ENCODE peak calls at places on chromosomes 3 and 15, in five cellular contexts. Z is Karpas-422, I is HepG2, S is fibroblast of lung, L is astrocyte. U is an unnamed sample.

GRCh38 chr3:113218679-113219040 is 7.3 kb downstream of the BOC start:
- DNase-seq in Z (no peak), I (no peak), S (no peak), L (no peak), U (no peak)

GRCh38 chr3:3586843-3587626 is 212.2 kb upstream of the LRRN1 start:
- DNase-seq in I (no peak), S (peak), L (peak), Z (no peak), U (no peak)

GRCh38 chr15:64337761-64338160 is 18.2 kb downstream of the CSNK1G1 start:
- DNase-seq in I (no peak), L (no peak), Z (no peak), S (no peak), U (no peak)

GRCh38 chr3:99686955-99687612 is 48.7 kb downstream of the COL8A1 start:
- DNase-seq in I (peak), S (peak), Z (peak), L (no peak), U (peak)

GRCh38 chr3:57151021-57151449 is 14.1 kb downstream of the IL17RD start:
- DNase-seq in Z (no peak), S (peak), L (peak), I (no peak), U (no peak)

GRCh38 chr3:190032924-190033323 is 87.8 kb downstream of the P3H2 start:
- DNase-seq in S (no peak), Z (no peak), I (no peak), L (no peak), U (peak)

GRCh38 chr15:96977886-96978285 is 647.4 kb downstream of the NR2F2 start:
- DNase-seq in L (no peak), Z (no peak), S (no peak), I (no peak), U (no peak)

GRCh38 chr3:100864471-100865268 is 128.6 kb downstream of the ABI3BP start:
- DNase-seq in L (no peak), Z (no peak), I (no peak), S (peak), U (no peak)

GRCh38 chr3:18103591-18103990 is 321.5 kb downstream of the SATB1 start:
- DNase-seq in S (no peak), I (no peak), Z (no peak), L (no peak), U (no peak)

GRCh38 chr15:45795487-45796069 is 160.7 kb downstream of the SQOR start:
- DNase-seq in S (no peak), Z (peak), L (no peak), I (peak), U (peak)

GRCh38 chr3:146337991-146338390 is 87.1 kb upstream of the PLSCR4 start:
- DNase-seq in Z (no peak), I (no peak), S (no peak), L (no peak), U (no peak)

GRCh38 chr3:45218578-45219390 is 7.3 kb downstream of the TMEM158 start:
- DNase-seq in S (peak), Z (no peak), L (peak), I (no peak), U (no peak)

GRCh38 chr3:82938821-82939328 is 1177.4 kb upstream of the GBE1 start:
- DNase-seq in Z (no peak), S (no peak), L (no peak), I (no peak), U (no peak)

GRCh38 chr15:90603893-90604292 is 74.2 kb downstream of the CRTC3 start:
- DNase-seq in I (no peak), L (no peak), Z (peak), S (no peak), U (peak)

GRCh38 chr3:128185630-128186447 is 32.6 kb downstream of the EEFSEC start:
- DNase-seq in I (no peak), Z (no peak), S (no peak), L (no peak), U (no peak)

GRCh38 chr3:57983734-57984518 is 24.3 kb upstream of the FLNB start:
- DNase-seq in I (peak), S (peak), Z (peak), L (peak), U (no peak)

GRCh38 chr15:77831989-77832388 is 199.3 kb upstream of the LINGO1 start:
- DNase-seq in L (peak), Z (no peak), I (no peak), S (peak), U (no peak)

GRCh38 chr15:100588638-100589242 is 13.2 kb downstream of the LINS1 start:
- DNase-seq in I (no peak), Z (peak), L (no peak), S (peak), U (peak)

GRCh38 chr3:153052096-153052460 is 109.9 kb upstream of the RAP2B start:
- DNase-seq in L (peak), I (peak), S (peak), Z (no peak), U (no peak)

GRCh38 chr3:147604136-147604535 is 195.0 kb downstream of the ZIC1 start:
- DNase-seq in L (no peak), Z (no peak), I (no peak), S (no peak), U (no peak)

GRCh38 chr3:13637311-13637891 is 88.5 kb downstream of the FBLN2 start:
- DNase-seq in Z (no peak), S (no peak), L (no peak), I (no peak), U (no peak)

GRCh38 chr3:98827221-98827620 is 64.1 kb downstream of the ST3GAL6 start:
- DNase-seq in L (peak), Z (no peak), S (peak), I (no peak), U (no peak)

GRCh38 chr3:194690501-194691372 is 5.1 kb downstream of the FAM43A start:
- DNase-seq in I (peak), S (peak), L (no peak), Z (peak), U (no peak)

GRCh38 chr3:147394168-147394941 is 12.0 kb downstream of the ZIC4 start:
- DNase-seq in Z (no peak), S (no peak), I (no peak), L (no peak), U (peak)

GRCh38 chr3:99818818-99819217 is 1.2 kb downstream of the CMSS1 start:
- DNase-seq in L (no peak), I (no peak), S (no peak), Z (no peak), U (no peak)

GRCh38 chr3:147392083-147392916 is 14.0 kb downstream of the ZIC4 start:
- DNase-seq in L (no peak), Z (no peak), I (no peak), S (peak), U (peak)

GRCh38 chr3:195285403-195285802 is 14.4 kb upstream of the XXYLT1 start:
- DNase-seq in Z (no peak), L (no peak), I (no peak), S (no peak), U (no peak)

GRCh38 chr3:46495901-46496456 is 1.8 kb upstream of the RTP3 start:
- DNase-seq in Z (no peak), I (no peak), L (peak), S (peak), U (no peak)

GRCh38 chr3:186083746-186084145 is 25.1 kb downstream of the ETV5 start:
- DNase-seq in Z (no peak), S (no peak), L (no peak), I (no peak), U (peak)

DNA sequence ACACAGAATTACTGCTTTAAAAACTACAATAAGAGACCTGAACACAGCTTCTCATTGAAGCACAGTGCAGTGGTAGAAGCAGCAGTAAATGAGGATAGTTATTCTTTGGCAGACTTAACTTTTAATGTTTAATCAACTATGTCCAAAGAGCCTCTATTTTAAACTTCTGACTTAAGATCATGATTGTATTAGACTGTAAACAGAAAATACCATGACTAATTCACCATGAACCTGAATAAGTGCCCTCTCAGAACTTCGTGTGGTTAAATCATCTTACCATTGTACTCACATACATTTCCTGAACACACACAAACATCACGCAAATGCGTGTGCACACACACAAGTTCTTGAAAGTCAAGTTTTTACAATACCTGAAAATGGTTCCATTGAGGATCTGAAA is 13.9 kb downstream of the CEP152 start:
- DNase-seq in I (no peak), S (peak), Z (no peak), L (peak), U (no peak)
- H2AFZ ChIP-seq in I (no peak), S (no peak), Z (no peak), L (no peak), U (no peak)

DNA sequence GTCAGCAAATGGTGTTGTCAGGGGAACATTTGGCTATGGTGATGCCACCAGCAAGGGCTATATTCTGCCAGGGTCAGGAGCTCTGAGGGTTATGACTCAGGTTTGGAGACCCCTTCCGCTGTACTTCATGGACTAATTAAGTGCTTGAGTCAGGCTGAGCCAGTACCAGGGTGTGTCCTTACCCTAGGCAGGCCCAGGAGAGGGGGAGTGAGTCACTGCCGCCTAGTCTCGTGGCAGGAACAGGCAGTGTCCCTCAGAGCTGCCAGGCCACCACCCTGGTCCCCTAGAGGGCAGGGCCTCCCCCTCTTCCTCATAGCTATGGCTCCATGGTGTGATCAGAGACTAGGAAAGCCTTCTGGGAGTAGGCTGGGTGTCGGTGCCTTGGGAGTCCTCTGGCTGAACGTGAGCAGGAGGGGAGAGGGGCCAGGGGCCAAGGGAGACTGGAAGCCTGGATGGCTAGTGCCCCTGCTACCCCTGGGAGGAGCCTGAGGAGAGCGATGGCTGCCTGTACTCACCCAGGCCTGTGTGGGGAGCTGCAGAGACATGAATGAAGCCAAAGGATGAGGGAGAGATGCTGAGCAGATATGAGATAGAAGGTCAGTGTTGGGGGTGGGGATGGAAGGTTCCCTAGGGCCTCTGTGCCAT is 10.6 kb downstream of the MAPKAPK3 start:
- DNase-seq in I (no peak), L (peak), S (peak), Z (peak), U (peak)
- H2AFZ ChIP-seq in I (no peak), L (peak), S (no peak), Z (no peak), U (no peak)

GRCh38 chr15:75204340-75205063 is 2.8 kb downstream of the C15orf39 start:
- DNase-seq in S (peak), I (peak), L (peak), Z (peak), U (peak)
- H2AFZ ChIP-seq in S (no peak), I (no peak), L (no peak), Z (no peak), U (no peak)

GRCh38 chr3:172601066-172601832 is 78.0 kb upstream of the TNFSF10 start:
- DNase-seq in L (no peak), I (peak), S (no peak), Z (no peak), U (no peak)

GRCh38 chr3:172604895-172605646 is 81.8 kb upstream of the TNFSF10 start:
- DNase-seq in Z (no peak), L (peak), S (peak), I (no peak), U (no peak)

GRCh38 chr3:172598904-172599303 is 75.7 kb upstream of the TNFSF10 start:
- DNase-seq in I (no peak), Z (no peak), L (no peak), S (no peak), U (no peak)

GRCh38 chr3:172596394-172596706 is 73.1 kb upstream of the TNFSF10 start:
- DNase-seq in I (no peak), L (no peak), S (no peak), Z (no peak), U (no peak)

DNA sequence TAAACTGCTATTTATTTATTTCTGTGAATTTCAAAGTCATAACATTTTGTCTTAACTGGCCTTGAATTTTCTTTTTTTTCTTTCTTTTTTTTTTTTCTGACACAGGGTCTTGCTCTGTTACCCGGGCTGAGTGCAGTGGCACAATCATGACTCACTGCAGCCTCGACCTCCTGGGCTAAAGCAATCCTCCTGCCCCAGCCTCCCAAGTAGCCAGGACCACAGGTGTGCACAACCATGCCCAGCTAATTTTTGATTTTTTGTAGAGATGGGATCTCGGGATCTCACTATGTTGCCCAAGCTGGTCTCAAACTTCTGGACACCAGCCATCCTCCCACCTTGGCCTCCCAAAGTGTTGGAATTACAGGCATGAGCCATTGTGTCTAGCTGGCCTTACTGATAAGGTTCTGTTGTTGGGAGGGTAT is 77.4 kb upstream of the TNFSF10 start:
- DNase-seq in Z (no peak), L (no peak), S (no peak), I (no peak), U (no peak)
- H2AFZ ChIP-seq in Z (no peak), L (no peak), S (no peak), I (no peak), U (no peak)

GRCh38 chr3:177642042-177642441 is 444.8 kb upstream of the TBL1XR1 start:
- DNase-seq in S (no peak), I (no peak), Z (no peak), L (no peak), U (no peak)

GRCh38 chr3:177641206-177641605 is 443.9 kb upstream of the TBL1XR1 start:
- DNase-seq in I (no peak), L (no peak), S (no peak), Z (no peak), U (no peak)

GRCh38 chr3:177640319-177640997 is 443.2 kb upstream of the TBL1XR1 start:
- DNase-seq in I (no peak), S (no peak), L (no peak), Z (no peak), U (peak)

GRCh38 chr3:177646749-177647148 is 449.5 kb upstream of the TBL1XR1 start:
- DNase-seq in L (no peak), S (no peak), Z (no peak), I (no peak), U (no peak)

GRCh38 chr3:177642482-177643163 is 445.3 kb upstream of the TBL1XR1 start:
- DNase-seq in Z (no peak), L (no peak), S (no peak), I (no peak), U (no peak)
- H2AFZ ChIP-seq in Z (no peak), L (peak), S (peak), I (no peak), U (peak)

GRCh38 chr3:121979734-121980449 is 42.2 kb downstream of the ILDR1 start:
- DNase-seq in Z (no peak), I (no peak), S (no peak), L (no peak), U (no peak)
- H2AFZ ChIP-seq in Z (peak), I (no peak), S (no peak), L (no peak), U (no peak)

GRCh38 chr15:26359855-26360254 is 413.0 kb downstream of the GABRB3 start:
- DNase-seq in L (no peak), S (no peak), I (no peak), Z (no peak), U (no peak)

GRCh38 chr15:26358708-26359107 is 414.2 kb downstream of the GABRB3 start:
- DNase-seq in I (no peak), Z (no peak), S (no peak), L (no peak), U (no peak)

GRCh38 chr15:26352909-26353308 is 420.0 kb downstream of the GABRB3 start:
- DNase-seq in S (no peak), L (no peak), Z (no peak), I (no peak), U (peak)

GRCh38 chr15:26355671-26356070 is 417.2 kb downstream of the GABRB3 start:
- DNase-seq in L (no peak), I (no peak), Z (no peak), S (no peak), U (peak)

GRCh38 chr15:26357653-26358052 is 415.2 kb downstream of the GABRB3 start:
- DNase-seq in I (no peak), L (no peak), S (no peak), Z (no peak), U (no peak)
- H2AFZ ChIP-seq in I (no peak), L (no peak), S (no peak), Z (no peak), U (no peak)

GRCh38 chr3:72738752-72739520 is 109.3 kb downstream of the SHQ1 start:
- DNase-seq in L (no peak), Z (peak), S (peak), I (no peak), U (peak)
- H2AFZ ChIP-seq in L (peak), Z (no peak), S (peak), I (no peak), U (peak)

GRCh38 chr3:187361835-187362234 is 6.3 kb upstream of the RTP4 start:
- DNase-seq in I (no peak), L (no peak), S (no peak), Z (no peak), U (peak)
- H2AFZ ChIP-seq in I (no peak), L (no peak), S (no peak), Z (no peak), U (peak)

U was measured in GM23338.